ENCODE peak calls at places on chromosome 21, in ten cellular contexts. Y, Z, A, Q, W, R, G, P, J and N are unnamed samples.

GRCh38 chr21:42363331-42363730 is 3.0 kb downstream of the TFF1 start:
- DNase-seq in P (no peak), W (peak; percentile 6), J (no peak), Q (no peak), Y (no peak), A (no peak), R (no peak), G (no peak), Z (no peak), N (no peak)

GRCh38 chr21:37684115-37684493 is 232.2 kb downstream of the KCNJ6 start:
- DNase-seq in G (no peak), W (no peak), J (no peak), R (no peak), Z (no peak), A (no peak), Q (no peak), P (no peak), Y (no peak), N (no peak)

GRCh38 chr21:35358008-35358407 is 308.9 kb upstream of the RUNX1 start:
- DNase-seq in R (no peak), Z (no peak), P (no peak), Q (no peak), J (no peak), Y (no peak), A (no peak), W (no peak), G (no peak), N (no peak)

GRCh38 chr21:39311164-39311563 is 2.3 kb downstream of the BRWD1 start:
- DNase-seq in R (no peak), G (no peak), P (no peak), A (no peak), J (no peak), Z (no peak), W (no peak), Y (no peak), Q (no peak), N (no peak)

GRCh38 chr21:43015906-43016540 is 41.7 kb downstream of the PKNOX1 start:
- DNase-seq in W (no peak), Q (no peak), Z (no peak), G (no peak), P (no peak), Y (no peak), J (no peak), R (no peak), A (no peak), N (no peak)

GRCh38 chr21:38985423-38986378 is 180.0 kb downstream of the ETS2 start:
- DNase-seq in P (peak; percentile 72), J (peak; percentile 54), Z (no peak), Q (no peak), R (peak; percentile 37), W (no peak), G (peak; percentile 72), A (peak; percentile 84), Y (peak; percentile 76), N (peak; percentile 90)

GRCh38 chr21:44092201-44092600 is 15.0 kb upstream of the PWP2 start:
- DNase-seq in Z (no peak), W (no peak), A (peak; percentile 46), Y (no peak), Q (no peak), J (peak; percentile 33), R (no peak), P (no peak), G (peak; percentile 52), N (no peak)

GRCh38 chr21:36719614-36720013 is 20.7 kb downstream of the SIM2 start:
- DNase-seq in G (peak; percentile 90), W (peak; percentile 73), Z (no peak), R (no peak), J (no peak), A (peak; percentile 41), Q (no peak), Y (no peak), P (peak; percentile 88), N (no peak)

GRCh38 chr21:42627527-42628289 is 25.7 kb upstream of the PDE9A start:
- DNase-seq in Y (no peak), Z (no peak), Q (no peak), W (no peak), G (peak; percentile 24), J (no peak), A (peak; percentile 77), R (no peak), P (peak; percentile 22), N (no peak)

GRCh38 chr21:29568020-29568419 is 269.3 kb downstream of the BACH1 start:
- DNase-seq in Y (no peak), P (no peak), W (no peak), Z (no peak), A (no peak), J (no peak), G (no peak), Q (no peak), R (no peak), N (no peak)

GRCh38 chr21:31258073-31258472 is 86.0 kb downstream of the TIAM1 start:
- DNase-seq in Z (no peak), J (no peak), G (no peak), Q (no peak), A (no peak), W (no peak), Y (no peak), R (no peak), P (no peak), N (no peak)

GRCh38 chr21:25402134-25402957 is 204.9 kb downstream of the MRPL39 start:
- DNase-seq in A (no peak), J (no peak), P (no peak), G (no peak), Y (no peak), Q (no peak), Z (no peak), R (no peak), W (no peak), N (no peak)

GRCh38 chr21:36297555-36297937 is 22.5 kb upstream of the MORC3 start:
- DNase-seq in W (no peak), R (no peak), P (no peak), Q (no peak), Y (no peak), G (no peak), A (peak; percentile 36), Z (no peak), J (no peak), N (no peak)

GRCh38 chr21:44458971-44459711 is 3.8 kb downstream of the LRRC3 start:
- DNase-seq in W (no peak), J (no peak), P (no peak), Z (no peak), G (peak; percentile 38), Q (no peak), Y (no peak), A (peak; percentile 70), R (no peak), N (no peak)

GRCh38 chr21:38227401-38227800 is 29.4 kb upstream of the KCNJ15 start:
- DNase-seq in G (no peak), R (no peak), A (no peak), W (no peak), J (no peak), Z (no peak), Y (no peak), P (no peak), Q (no peak), N (no peak)

GRCh38 chr21:44785620-44786344 is 15.8 kb downstream of the UBE2G2 start:
- DNase-seq in J (no peak), Q (no peak), Y (no peak), P (no peak), A (no peak), W (no peak), Z (no peak), R (no peak), G (no peak), N (no peak)

GRCh38 chr21:18245493-18245967 is 897 bp downstream of the CHODL start:
- DNase-seq in Q (no peak), Y (no peak), Z (no peak), P (no peak), G (no peak), W (no peak), R (no peak), J (no peak), A (no peak), N (no peak)

GRCh38 chr21:19109694-19110093 is 706.1 kb upstream of the TMPRSS15 start:
- DNase-seq in Y (no peak), G (no peak), P (no peak), J (no peak), R (no peak), W (no peak), A (no peak), Z (no peak), Q (no peak), N (no peak)

GRCh38 chr21:41121785-41122415 is 46.1 kb upstream of the BACE2 start:
- DNase-seq in W (peak; percentile 83), Y (peak; percentile 44), Q (peak; percentile 66), J (peak; percentile 88), R (no peak), G (peak; percentile 92), P (peak; percentile 72), Z (no peak), A (no peak), N (peak; percentile 32)

GRCh38 chr21:41664881-41665765 is 101.7 kb downstream of the RIPK4 start:
- DNase-seq in J (no peak), W (no peak), Z (no peak), Y (peak; percentile 35), Q (no peak), G (no peak), R (no peak), A (no peak), P (no peak), N (peak; percentile 93)

GRCh38 chr21:41928621-41929220 is 25.1 kb downstream of the C2CD2 start:
- DNase-seq in A (no peak), G (no peak), Z (no peak), P (no peak), Y (no peak), J (no peak), Q (no peak), R (no peak), W (no peak), N (no peak)

GRCh38 chr21:32132911-32133310 is 145.9 kb downstream of the MIS18A start:
- DNase-seq in Z (no peak), J (no peak), Y (no peak), Q (no peak), R (no peak), A (no peak), P (no peak), W (no peak), G (no peak), N (no peak)

GRCh38 chr21:21816778-21817177 is 818.6 kb downstream of the NCAM2 start:
- DNase-seq in Z (no peak), Q (no peak), G (no peak), J (no peak), P (no peak), W (no peak), Y (no peak), A (no peak), R (no peak), N (no peak)

GRCh38 chr21:36193200-36193599 is 36.6 kb downstream of the DOP1B start:
- DNase-seq in W (no peak), A (no peak), G (no peak), Z (no peak), Y (peak; percentile 84), R (no peak), J (no peak), P (no peak), Q (no peak), N (no peak)

GRCh38 chr21:45981641-45982255 is at the start of gene COL6A1:
- DNase-seq in W (peak; percentile 44), J (peak; percentile 52), Z (peak; percentile 66), G (peak; percentile 63), A (peak; percentile 82), Q (peak; percentile 48), P (no peak), Y (peak; percentile 68), R (no peak), N (no peak)

GRCh38 chr21:39531777-39532333 is 80.1 kb downstream of the SH3BGR start:
- DNase-seq in Y (peak; percentile 2), A (no peak), P (no peak), R (no peak), G (no peak), Z (no peak), J (no peak), Q (no peak), W (no peak), N (no peak)

GRCh38 chr21:28308516-28308915 is 684.2 kb downstream of the LTN1 start:
- DNase-seq in G (no peak), Y (peak; percentile 11), J (no peak), Q (no peak), W (no peak), P (no peak), Z (no peak), R (no peak), A (no peak), N (no peak)

GRCh38 chr21:17105972-17106371 is 406.9 kb upstream of the CXADR start:
- DNase-seq in W (no peak), Q (no peak), Y (no peak), P (no peak), G (no peak), Z (no peak), A (no peak), R (no peak), J (no peak), N (no peak)